ENCODE peak calls at places on chromosome 5, in ten cellular contexts. W is cardiac muscle cell; L is colonic mucosa; T is GM23338; O is CD4-positive, CD25-positive, alpha-beta regulatory T cell; A is aorta; H is iPS DF 6.9; D is body of pancreas; C is uterus; V is Caco-2. J is an unnamed sample. For H3K4me1, the result is how much of the 10 kb centered on the place peaks cover.

GRCh38 chr5:79771387-79771786 is 81.8 kb downstream of the CMYA5 start:
- DNase-seq in W (no peak), L (no peak), T (no peak), O (no peak), A (no peak), H (no peak), D (no peak), C (no peak), V (no peak), J (no peak)

GRCh38 chr5:124102491-124102890 is 590.5 kb downstream of the CSNK1G3 start:
- DNase-seq in W (peak), L (no peak), T (no peak), O (no peak), A (no peak), H (no peak), D (no peak), C (no peak), V (no peak), J (no peak)

GRCh38 chr5:161027763-161028162 is 175.8 kb upstream of the ATP10B start:
- DNase-seq in W (no peak), L (no peak), T (no peak), O (no peak), A (no peak), H (no peak), D (no peak), C (no peak), V (no peak), J (no peak)

GRCh38 chr5:1312993-1313833 is 18.3 kb upstream of the TERT start:
- DNase-seq in W (no peak), L (no peak), T (no peak), O (no peak), A (peak), H (no peak), D (no peak), C (no peak), V (no peak), J (peak)

GRCh38 chr5:58944221-58944620 is 361.3 kb downstream of the RAB3C start:
- DNase-seq in W (peak), L (no peak), T (no peak), O (no peak), A (no peak), H (no peak), D (no peak), C (no peak), V (no peak), J (no peak)

GRCh38 chr5:1104327-1105006 is 7.4 kb downstream of the SLC12A7 start:
- DNase-seq in W (no peak), L (no peak), T (no peak), O (peak), A (no peak), H (no peak), D (no peak), C (no peak), V (no peak), J (no peak)

GRCh38 chr5:178432421-178433272 is 157.5 kb downstream of the COL23A1 start:
- DNase-seq in W (no peak), L (no peak), T (no peak), O (no peak), A (peak), H (no peak), D (no peak), C (no peak), V (no peak), J (no peak)

GRCh38 chr5:18761801-18762200 is 1127.5 kb downstream of the TAF11L14 start:
- DNase-seq in W (no peak), L (no peak), T (no peak), O (no peak), A (no peak), H (no peak), D (no peak), C (no peak), V (no peak), J (peak)

GRCh38 chr5:167745868-167746267 is 545.6 kb upstream of the WWC1 start:
- DNase-seq in W (no peak), L (no peak), T (no peak), O (no peak), A (no peak), H (no peak), D (no peak), C (no peak), V (no peak), J (no peak)

GRCh38 chr5:433836-434235 is 9.1 kb upstream of the EXOC3 start:
- DNase-seq in W (no peak), L (no peak), T (no peak), O (no peak), A (peak), H (no peak), D (no peak), C (no peak), V (no peak), J (no peak)

GRCh38 chr5:175745212-175745611 is 87.3 kb downstream of the HRH2 start:
- DNase-seq in W (no peak), L (no peak), T (no peak), O (no peak), A (no peak), H (no peak), D (no peak), C (no peak), V (no peak), J (no peak)

GRCh38 chr5:33890633-33891032 is 1.2 kb downstream of the ADAMTS12 start:
- DNase-seq in W (peak), L (no peak), T (peak), O (no peak), A (no peak), H (no peak), D (no peak), C (no peak), V (no peak), J (peak)

GRCh38 chr5:90134892-90135291 is 274.7 kb downstream of the CETN3 start:
- DNase-seq in W (peak), L (peak), T (no peak), O (no peak), A (peak), H (no peak), D (no peak), C (peak), V (no peak), J (no peak)

GRCh38 chr5:137728048-137728447 is 7.8 kb downstream of the KLHL3 start:
- DNase-seq in W (no peak), L (no peak), T (peak), O (no peak), A (no peak), H (no peak), D (no peak), C (no peak), V (no peak), J (no peak)

GRCh38 chr5:164364237-164364636 is 858.8 kb downstream of the MAT2B start:
- DNase-seq in W (no peak), L (no peak), T (no peak), O (no peak), A (no peak), H (no peak), D (no peak), C (no peak), V (no peak), J (no peak)

GRCh38 chr5:69225859-69226258 is 8.8 kb upstream of the CDK7 start:
- DNase-seq in W (no peak), L (no peak), T (no peak), O (no peak), A (no peak), H (no peak), D (no peak), C (no peak), V (no peak), J (no peak)

DNA sequence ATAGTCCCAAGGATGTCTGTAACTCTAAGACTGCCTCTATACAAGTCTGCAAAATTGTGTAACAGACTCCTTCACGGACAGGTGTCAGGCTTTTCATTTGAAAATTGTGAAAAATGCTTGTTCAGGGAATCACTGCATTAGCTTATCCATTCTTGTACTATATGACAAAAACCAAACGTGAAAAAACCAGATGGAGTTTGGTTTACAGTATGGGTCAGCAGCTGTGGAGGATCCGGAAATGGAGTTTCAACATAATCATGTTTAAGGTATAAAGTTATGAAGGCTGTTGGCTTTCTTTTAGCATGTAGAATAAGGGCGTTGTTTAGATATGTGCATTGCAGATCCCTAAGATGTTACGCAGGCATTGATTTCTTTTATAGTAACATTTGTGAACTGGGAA is 123.9 kb downstream of the GDNF start:
- DNase-seq in W (no peak), L (no peak), T (no peak), O (no peak), A (no peak), H (no peak), D (no peak), C (no peak), V (no peak), J (no peak)
- H3K4me1 ChIP-seq in W (under half), L (under half), T (under half), O (under half), A (under half), H (under half), D (under half), C (under half), V (under half), J (under half)

GRCh38 chr5:149804478-149805450 is 74.7 kb downstream of the PPARGC1B start:
- DNase-seq in W (no peak), L (no peak), T (no peak), O (no peak), A (no peak), H (no peak), D (no peak), C (no peak), V (no peak), J (no peak)
- H3K4me1 ChIP-seq in W (half or more), L (under half), T (under half), O (under half), A (under half), H (under half), D (under half), C (under half), V (under half), J (under half)

DNA sequence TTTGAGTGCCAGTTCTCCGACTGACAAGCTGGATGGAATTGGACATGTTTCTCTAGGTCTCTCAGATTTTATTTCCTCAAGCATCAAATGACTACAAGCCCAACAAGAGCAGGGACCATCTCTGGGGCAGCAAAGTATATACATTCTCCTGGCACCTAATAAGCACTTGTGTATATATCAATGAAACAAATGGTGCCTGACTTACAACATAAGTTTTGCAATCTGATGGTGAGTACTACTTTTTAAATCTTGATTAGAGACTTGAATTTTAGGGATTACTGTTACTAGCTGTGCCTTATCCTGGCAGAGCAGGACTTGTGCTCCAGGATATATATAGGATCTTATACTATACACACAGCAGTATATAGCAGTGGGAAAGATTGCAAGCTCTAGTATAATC is 8.8 kb upstream of the ABLIM3 start:
- DNase-seq in W (no peak), L (no peak), T (no peak), O (no peak), A (no peak), H (no peak), D (no peak), C (no peak), V (no peak), J (no peak)
- H3K4me1 ChIP-seq in W (under half), L (under half), T (under half), O (under half), A (under half), H (under half), D (under half), C (under half), V (under half), J (half or more)

GRCh38 chr5:159403906-159404641 is 73.8 kb upstream of the IL12B start:
- DNase-seq in W (no peak), L (no peak), T (no peak), O (no peak), A (no peak), H (no peak), D (no peak), C (no peak), V (no peak), J (no peak)
- H3K4me1 ChIP-seq in W (under half), L (under half), T (under half), O (under half), A (under half), H (under half), D (under half), C (under half), V (under half), J (under half)

GRCh38 chr5:142839711-142840441 is 69.7 kb downstream of the ARHGAP26 start:
- DNase-seq in W (peak), L (peak), T (no peak), O (no peak), A (peak), H (no peak), D (peak), C (peak), V (no peak), J (no peak)

GRCh38 chr5:142838845-142839244 is 68.7 kb downstream of the ARHGAP26 start:
- DNase-seq in W (no peak), L (no peak), T (no peak), O (no peak), A (no peak), H (no peak), D (no peak), C (no peak), V (no peak), J (no peak)

GRCh38 chr5:142843029-142843905 is 73.1 kb downstream of the ARHGAP26 start:
- DNase-seq in W (no peak), L (no peak), T (no peak), O (no peak), A (peak), H (no peak), D (no peak), C (no peak), V (no peak), J (no peak)

GRCh38 chr5:142841511-142842255 is 71.5 kb downstream of the ARHGAP26 start:
- DNase-seq in W (peak), L (no peak), T (peak), O (no peak), A (peak), H (no peak), D (no peak), C (peak), V (no peak), J (no peak)

GRCh38 chr5:142840591-142840990 is 70.4 kb downstream of the ARHGAP26 start:
- DNase-seq in W (no peak), L (no peak), T (no peak), O (no peak), A (no peak), H (no peak), D (no peak), C (no peak), V (no peak), J (no peak)
- H3K4me1 ChIP-seq in W (under half), L (under half), T (under half), O (under half), A (under half), H (under half), D (under half), C (under half), V (under half), J (under half)

GRCh38 chr5:143355710-143356109 is 47.8 kb downstream of the NR3C1 start:
- DNase-seq in W (peak), L (peak), T (no peak), O (peak), A (no peak), H (no peak), D (peak), C (peak), V (no peak), J (peak)

GRCh38 chr5:143362828-143363227 is 40.7 kb downstream of the NR3C1 start:
- DNase-seq in W (no peak), L (no peak), T (no peak), O (no peak), A (no peak), H (no peak), D (no peak), C (no peak), V (no peak), J (no peak)

GRCh38 chr5:143356855-143357254 is 46.6 kb downstream of the NR3C1 start:
- DNase-seq in W (no peak), L (no peak), T (no peak), O (no peak), A (no peak), H (no peak), D (no peak), C (no peak), V (no peak), J (no peak)

GRCh38 chr5:143361438-143361837 is 42.0 kb downstream of the NR3C1 start:
- DNase-seq in W (no peak), L (no peak), T (no peak), O (no peak), A (no peak), H (no peak), D (no peak), C (no peak), V (no peak), J (no peak)

GRCh38 chr5:143359869-143360268 is 43.6 kb downstream of the NR3C1 start:
- DNase-seq in W (no peak), L (no peak), T (no peak), O (no peak), A (no peak), H (no peak), D (no peak), C (no peak), V (no peak), J (no peak)
- H3K4me1 ChIP-seq in W (under half), L (under half), T (under half), O (half or more), A (under half), H (under half), D (under half), C (under half), V (under half), J (under half)

J was measured in mammary epithelial cell.